ENCODE peak calls at places on chromosomes 13 and 19, in six cellular contexts. J is testis, Z is endodermal cell, Q is aorta, K is OCI-LY7, V is H1. E is an unnamed sample. For H3K4me1, the result is how much of the 10 kb centered on the place peaks cover.

GRCh38 chr13:76799696-76800095 is 86.5 kb downstream of the KCTD12 start:
- DNase-seq in V (no peak), Q (no peak), K (no peak), Z (no peak), J (no peak), E (peak)

GRCh38 chr13:21641629-21642028 is 29.2 kb upstream of the FGF9 start:
- DNase-seq in Z (no peak), J (no peak), V (no peak), K (no peak), Q (no peak), E (no peak)

GRCh38 chr13:58592052-58592451 is 960.5 kb downstream of the PCDH17 start:
- DNase-seq in J (no peak), V (no peak), Q (no peak), K (no peak), Z (no peak), E (no peak)

GRCh38 chr13:46520188-46520587 is 32.8 kb upstream of the LRCH1 start:
- DNase-seq in K (no peak), Z (no peak), J (no peak), V (no peak), Q (no peak), E (no peak)

GRCh38 chr19:28061111-28061510 is 1151.8 kb downstream of the UQCRFS1 start:
- DNase-seq in V (no peak), Z (no peak), K (no peak), Q (no peak), J (no peak), E (no peak)

GRCh38 chr19:51565583-51565982 is 5.5 kb upstream of the ZNF175 start:
- DNase-seq in V (no peak), Q (no peak), Z (no peak), J (no peak), K (no peak), E (no peak)

GRCh38 chr19:16778796-16779411 is 50.3 kb upstream of the SIN3B start:
- DNase-seq in K (peak), Z (peak), Q (no peak), J (peak), V (peak), E (peak)

GRCh38 chr13:34675626-34676025 is 266.4 kb upstream of the NBEA start:
- DNase-seq in V (no peak), Z (no peak), K (no peak), Q (no peak), J (no peak), E (peak)

GRCh38 chr19:29062486-29063435 is 150.2 kb downstream of the UQCRFS1 start:
- DNase-seq in Q (no peak), J (no peak), K (no peak), V (no peak), Z (peak), E (no peak)

GRCh38 chr13:26919311-26919710 is 158.7 kb upstream of the GPR12 start:
- DNase-seq in J (no peak), Z (peak), Q (no peak), K (no peak), V (no peak), E (no peak)

GRCh38 chr13:95546919-95547318 is 5.6 kb upstream of the CLDN10 start:
- DNase-seq in Z (peak), Q (no peak), V (no peak), K (no peak), J (no peak), E (no peak)

GRCh38 chr13:113117335-113117872 is 5.2 kb upstream of the F10 start:
- DNase-seq in V (no peak), Z (no peak), J (no peak), K (no peak), Q (peak), E (no peak)

GRCh38 chr19:10288662-10289166 is 1.0 kb upstream of the ICAM5 start:
- DNase-seq in J (no peak), K (peak), Z (peak), Q (no peak), V (peak), E (peak)

GRCh38 chr13:66425741-66426140 is 804.4 kb downstream of the PCDH9 start:
- DNase-seq in V (no peak), K (no peak), Z (no peak), J (no peak), Q (no peak), E (no peak)

GRCh38 chr13:85509512-85509911 is 289.7 kb downstream of the SLITRK6 start:
- DNase-seq in Z (no peak), V (no peak), Q (no peak), J (no peak), K (no peak), E (no peak)

GRCh38 chr19:15320118-15320517 is 12.2 kb downstream of the BRD4 start:
- DNase-seq in Q (no peak), Z (no peak), V (no peak), K (no peak), J (no peak), E (no peak)

GRCh38 chr13:50485979-50486935 is 357.2 kb downstream of the DLEU7 start:
- DNase-seq in K (no peak), V (no peak), Q (no peak), J (no peak), Z (peak), E (peak)

GRCh38 chr13:109655206-109655600 is 131.2 kb downstream of the IRS2 start:
- DNase-seq in J (no peak), Q (no peak), K (no peak), Z (no peak), V (no peak), E (no peak)

GRCh38 chr19:14103310-14103709 is 12.8 kb upstream of the SAMD1 start:
- DNase-seq in Z (no peak), Q (no peak), J (no peak), K (no peak), V (no peak), E (no peak)

GRCh38 chr19:19602136-19602712 is 16.3 kb downstream of the PBX4 start:
- DNase-seq in V (no peak), Q (no peak), J (no peak), K (no peak), Z (no peak), E (no peak)

GRCh38 chr13:92769064-92769463 is 457.5 kb upstream of the GPC6 start:
- DNase-seq in Z (no peak), Q (no peak), K (no peak), V (no peak), J (no peak), E (no peak)

GRCh38 chr19:13796301-13797057 is 1.2 kb downstream of the ZSWIM4 start:
- DNase-seq in J (peak), K (peak), Q (peak), Z (peak), V (peak), E (no peak)

GRCh38 chr19:10420444-10421239 is at the start of gene PDE4A:
- DNase-seq in Z (peak), J (no peak), V (peak), Q (no peak), K (peak), E (peak)

GRCh38 chr13:107790360-107790759 is 425.0 kb downstream of the LIG4 start:
- DNase-seq in K (no peak), V (no peak), Z (no peak), Q (no peak), J (no peak), E (no peak)

GRCh38 chr13:27257648-27258253 is 6.4 kb downstream of the RPL21 start:
- DNase-seq in Q (no peak), K (no peak), J (no peak), Z (peak), V (no peak), E (no peak)

GRCh38 chr13:77786888-77787287 is 89.4 kb downstream of the SLAIN1 start:
- DNase-seq in J (no peak), Z (no peak), K (no peak), Q (no peak), V (no peak), E (no peak)

GRCh38 chr13:95553271-95553588 is 710 bp downstream of the CLDN10 start:
- DNase-seq in K (no peak), Q (no peak), Z (no peak), J (no peak), V (no peak), E (no peak)

GRCh38 chr19:1081301-1082164 is 13.6 kb downstream of the POLR2E start:
- DNase-seq in V (peak), Q (peak), Z (no peak), K (no peak), J (no peak), E (no peak)

DNA sequence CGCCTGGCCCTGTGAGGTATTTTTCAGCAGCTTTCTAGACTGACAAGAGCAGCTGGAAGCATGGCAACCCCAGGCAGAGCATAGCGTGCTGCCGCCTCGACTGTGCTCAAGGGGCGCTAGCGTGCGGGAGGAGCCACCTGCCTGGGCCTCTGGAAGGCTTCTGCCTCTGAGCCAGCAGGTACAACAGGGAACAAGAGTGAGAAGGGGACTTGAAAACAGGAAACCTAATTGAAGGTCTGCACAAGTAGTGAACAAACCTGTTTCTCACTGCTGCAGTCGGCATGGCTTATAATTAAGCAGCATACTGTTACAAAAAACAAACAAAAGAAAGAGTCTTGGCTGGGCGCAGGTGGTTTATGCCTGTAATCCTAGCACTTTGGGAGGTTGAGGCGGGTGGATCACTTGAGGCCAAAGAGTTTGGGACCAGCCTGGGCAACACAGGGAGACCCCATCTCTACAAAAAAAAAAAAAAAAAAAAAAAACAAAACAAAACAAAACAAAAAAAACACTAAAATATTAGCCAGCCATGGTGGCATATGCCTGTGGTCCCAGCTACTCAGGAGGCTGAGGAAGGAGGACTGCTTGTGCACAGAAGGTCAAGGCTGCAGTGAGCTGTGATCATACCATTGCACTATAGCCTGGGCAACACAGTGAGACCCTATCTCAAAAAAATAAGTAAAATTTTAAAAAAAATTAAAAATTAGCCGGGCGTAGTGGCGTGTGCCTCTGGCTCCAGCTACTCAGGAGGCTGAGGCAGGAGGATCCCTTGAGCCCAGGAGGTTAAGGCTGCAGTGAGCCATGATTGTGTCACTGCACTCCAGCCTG is 12.6 kb upstream of the GARRE1 start:
- DNase-seq in Q (no peak), Z (peak), K (peak), J (no peak), V (peak), E (no peak)
- H3K4me1 ChIP-seq in Q (under half), Z (under half), K (under half), J (under half), V (under half), E (under half)

GRCh38 chr13:80341771-80342271 is 895 bp upstream of the SPRY2 start:
- DNase-seq in K (no peak), J (peak), V (no peak), Z (peak), Q (no peak), E (peak)
- H3K27ac ChIP-seq in K (no peak), J (peak), V (peak), Z (peak), Q (peak), E (peak)

GRCh38 chr19:49423985-49424303 is 703 bp upstream of the PTH2 start:
- DNase-seq in Q (no peak), J (no peak), K (no peak), V (no peak), Z (no peak), E (no peak)
- H3K4me1 ChIP-seq in Q (under half), J (under half), K (half or more), V (under half), Z (under half), E (under half)

DNA sequence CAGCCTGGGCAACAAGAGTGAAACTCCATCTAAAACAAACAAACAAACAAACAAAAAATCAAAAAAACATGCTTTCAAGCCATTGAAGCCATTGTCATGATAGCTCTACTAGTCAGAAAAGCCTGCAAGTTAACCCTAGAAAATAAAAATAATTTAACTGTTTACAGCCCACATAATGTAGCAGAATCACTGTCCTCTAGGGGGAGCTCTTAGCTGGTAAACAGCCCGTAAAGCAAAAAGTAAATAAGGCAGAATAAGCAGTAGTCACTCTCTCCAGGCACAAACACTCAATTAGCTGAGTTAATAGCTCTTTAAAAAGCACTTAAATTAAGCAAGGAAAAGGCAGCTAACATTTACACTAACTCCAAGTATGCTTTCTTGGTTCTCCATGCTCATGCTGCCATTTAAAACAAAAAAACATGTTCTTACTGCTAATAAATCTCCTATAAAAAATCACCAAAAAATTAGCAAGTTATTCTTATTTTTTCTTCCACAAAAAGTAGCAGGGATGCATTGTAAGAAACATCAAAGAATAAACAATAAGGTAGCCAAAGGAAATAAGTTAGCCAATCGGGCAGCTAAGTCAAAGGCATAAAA is 11.3 kb downstream of the LILRB4 start:
- DNase-seq in J (no peak), Q (no peak), V (no peak), Z (no peak), K (peak), E (peak)
- H3K27ac ChIP-seq in J (no peak), Q (no peak), V (no peak), Z (no peak), K (no peak), E (no peak)

GRCh38 chr19:44857837-44858236 is 11.7 kb downstream of the NECTIN2 start:
- DNase-seq in J (no peak), Z (no peak), V (no peak), Q (no peak), K (no peak), E (no peak)

GRCh38 chr19:44851427-44851826 is 5.3 kb downstream of the NECTIN2 start:
- DNase-seq in Q (no peak), K (peak), Z (no peak), V (no peak), J (no peak), E (no peak)

GRCh38 chr19:44850641-44851109 is 4.6 kb downstream of the NECTIN2 start:
- DNase-seq in Q (no peak), Z (no peak), K (no peak), J (peak), V (no peak), E (no peak)

GRCh38 chr19:44856438-44857083 is 10.5 kb downstream of the NECTIN2 start:
- DNase-seq in Z (no peak), V (no peak), J (no peak), K (no peak), Q (no peak), E (no peak)

DNA sequence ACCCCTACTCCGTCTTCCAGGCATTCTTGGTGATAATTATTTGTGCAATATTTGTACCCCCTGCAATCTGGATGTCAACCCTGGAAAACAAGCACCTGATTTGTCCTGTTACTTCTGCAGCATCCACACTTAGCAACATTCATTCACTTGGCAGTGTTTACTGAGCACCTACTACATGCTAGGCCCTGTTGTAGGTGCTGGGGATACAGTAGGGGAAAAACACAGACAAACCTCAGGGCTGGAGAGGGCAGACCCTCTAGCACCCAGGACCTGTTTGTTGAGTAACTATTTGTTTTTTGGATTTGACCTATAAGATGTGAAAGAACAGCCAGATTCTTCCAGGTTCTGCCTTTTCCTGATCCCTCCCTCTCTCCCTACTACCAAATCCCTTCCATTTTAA is 9.5 kb downstream of the NECTIN2 start:
- DNase-seq in V (no peak), J (no peak), Q (no peak), K (no peak), Z (no peak), E (no peak)
- H3K4me1 ChIP-seq in V (under half), J (under half), Q (under half), K (under half), Z (under half), E (under half)

GRCh38 chr19:38650180-38650775 is 2.8 kb downstream of the ACTN4 start:
- DNase-seq in Z (peak), Q (no peak), J (no peak), K (no peak), V (no peak), E (no peak)

GRCh38 chr19:38650911-38651584 is 3.6 kb downstream of the ACTN4 start:
- DNase-seq in Q (no peak), Z (no peak), J (no peak), V (no peak), K (no peak), E (no peak)

GRCh38 chr19:38654478-38655079 is 7.1 kb downstream of the ACTN4 start:
- DNase-seq in K (no peak), V (no peak), Q (no peak), Z (peak), J (no peak), E (no peak)

GRCh38 chr19:38655148-38655824 is 7.8 kb downstream of the ACTN4 start:
- DNase-seq in Q (no peak), K (no peak), J (no peak), Z (peak), V (no peak), E (no peak)

DNA sequence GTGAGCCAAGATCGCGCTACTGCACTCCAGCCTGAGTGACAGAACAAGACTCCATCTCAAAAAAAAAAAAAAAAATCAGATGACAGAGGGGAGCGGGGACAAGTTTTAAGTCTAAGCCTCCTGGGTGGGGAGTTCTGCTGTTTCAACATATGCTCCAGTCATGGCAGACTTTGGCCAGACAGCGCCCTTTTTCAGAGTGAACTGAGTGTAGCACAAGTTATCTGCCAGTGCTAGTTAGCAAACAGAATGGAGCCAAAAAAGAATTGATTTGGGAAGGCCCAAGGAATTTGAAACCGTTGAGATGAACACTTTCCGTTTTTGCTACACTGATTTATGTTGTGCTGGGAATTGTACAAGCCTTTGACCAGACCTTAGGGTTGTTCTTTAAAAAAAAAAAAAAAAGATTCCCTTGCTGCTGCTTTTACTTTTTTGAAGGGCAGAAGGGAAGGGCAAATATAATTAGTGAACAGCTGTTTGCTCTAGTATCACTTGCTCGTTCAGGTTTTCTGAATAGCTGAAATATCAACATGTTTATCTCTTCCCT is 5.7 kb downstream of the ACTN4 start:
- DNase-seq in K (no peak), Q (no peak), J (peak), V (no peak), Z (no peak), E (no peak)
- H3K27ac ChIP-seq in K (no peak), Q (peak), J (peak), V (no peak), Z (no peak), E (peak)

GRCh38 chr19:47107953-47108746 is 5.4 kb downstream of the ZC3H4 start:
- DNase-seq in Q (no peak), Z (peak), K (no peak), J (no peak), V (no peak), E (no peak)

GRCh38 chr19:47110521-47111080 is 3.0 kb downstream of the ZC3H4 start:
- DNase-seq in Q (no peak), J (no peak), K (peak), V (no peak), Z (no peak), E (no peak)

GRCh38 chr19:47109541-47110375 is 3.8 kb downstream of the ZC3H4 start:
- DNase-seq in Z (peak), K (peak), J (no peak), Q (no peak), V (no peak), E (peak)

GRCh38 chr19:47107201-47107952 is 6.2 kb downstream of the ZC3H4 start:
- DNase-seq in J (no peak), Z (no peak), V (no peak), K (no peak), Q (no peak), E (no peak)

DNA sequence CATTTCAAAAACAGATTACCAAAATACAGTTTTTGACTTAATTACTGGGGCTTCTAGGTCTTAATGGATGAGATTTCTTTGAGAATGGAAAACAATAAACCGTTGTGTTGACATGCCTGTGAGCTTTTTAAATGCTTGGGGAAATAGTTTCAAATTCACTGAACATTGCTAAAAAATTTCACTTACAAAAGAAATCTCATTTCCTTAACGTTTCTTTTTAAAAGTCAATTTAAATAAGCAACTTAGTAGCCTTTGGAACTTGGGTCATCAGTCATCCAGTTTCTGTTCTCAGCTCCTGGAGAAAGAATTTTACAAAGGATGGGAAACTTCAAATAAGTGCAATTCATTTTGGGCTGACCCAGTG is 4.4 kb downstream of the ZC3H4 start:
- DNase-seq in V (no peak), K (no peak), J (no peak), Z (no peak), Q (no peak), E (no peak)
- H3K4me1 ChIP-seq in V (under half), K (under half), J (under half), Z (under half), Q (under half), E (under half)

GRCh38 chr19:6531163-6531955 is 533 bp downstream of the TNFSF9 start:
- DNase-seq in Z (peak), J (no peak), V (no peak), K (no peak), Q (no peak), E (no peak)
- H3K27ac ChIP-seq in Z (no peak), J (no peak), V (no peak), K (peak), Q (no peak), E (no peak)

GRCh38 chr13:98313023-98313937 is 136.2 kb upstream of the RNF113B start:
- DNase-seq in Q (no peak), K (no peak), Z (no peak), J (peak), V (no peak), E (no peak)
- H3K4me1 ChIP-seq in Q (under half), K (under half), Z (under half), J (under half), V (under half), E (under half)